ENCODE peak calls at places on chromosomes 5 and 9, in five cellular contexts. One of them, this sample, is unnamed.

GRCh38 chr9:16282216-16282615 is 588.3 kb downstream of the BNC2 start:
- DNase-seq in HCT116: no peak
- DNase-seq in K562: no peak
- DNase-seq in HepG2: no peak
- DNase-seq in GM12878: no peak
- DNase-seq in this sample: no peak

GRCh38 chr5:126015244-126016054 is 407.8 kb upstream of the GRAMD2B start:
- DNase-seq in HCT116: no peak
- DNase-seq in K562: no peak
- DNase-seq in HepG2: no peak
- DNase-seq in GM12878: no peak
- DNase-seq in this sample: no peak

GRCh38 chr9:118230319-118230718 is 526.1 kb downstream of the TLR4 start:
- DNase-seq in HCT116: no peak
- DNase-seq in K562: no peak
- DNase-seq in HepG2: no peak
- DNase-seq in GM12878: no peak
- DNase-seq in this sample: no peak

GRCh38 chr5:99763021-99763814 is 772.0 kb upstream of the FAM174A start:
- DNase-seq in HCT116: no peak
- DNase-seq in K562: no peak
- DNase-seq in HepG2: no peak
- DNase-seq in GM12878: no peak
- DNase-seq in this sample: no peak

GRCh38 chr5:134275822-134276221 is 49.9 kb upstream of the PPP2CA start:
- DNase-seq in HCT116: no peak
- DNase-seq in K562: no peak
- DNase-seq in HepG2: no peak
- DNase-seq in GM12878: peak; percentile 37
- DNase-seq in this sample: no peak

GRCh38 chr9:87336914-87337333 is 160.7 kb upstream of the DAPK1 start:
- DNase-seq in HCT116: peak; percentile 54
- DNase-seq in K562: peak; percentile 46
- DNase-seq in HepG2: peak; percentile 75
- DNase-seq in GM12878: peak; percentile 13
- DNase-seq in this sample: no peak

GRCh38 chr9:2506310-2506709 is 115.3 kb upstream of the VLDLR start:
- DNase-seq in HCT116: no peak
- DNase-seq in K562: no peak
- DNase-seq in HepG2: no peak
- DNase-seq in GM12878: no peak
- DNase-seq in this sample: no peak

GRCh38 chr5:8557728-8558127 is 688.8 kb downstream of the MTRR start:
- DNase-seq in HCT116: no peak
- DNase-seq in K562: no peak
- DNase-seq in HepG2: no peak
- DNase-seq in GM12878: no peak
- DNase-seq in this sample: no peak

GRCh38 chr9:34570422-34571179 is 18.9 kb downstream of the CNTFR start:
- DNase-seq in HCT116: no peak
- DNase-seq in K562: no peak
- DNase-seq in HepG2: no peak
- DNase-seq in GM12878: no peak
- DNase-seq in this sample: no peak

GRCh38 chr5:30099634-30100033 is 1093.9 kb upstream of the CDH6 start:
- DNase-seq in HCT116: no peak
- DNase-seq in K562: no peak
- DNase-seq in HepG2: no peak
- DNase-seq in GM12878: no peak
- DNase-seq in this sample: no peak

GRCh38 chr5:148412124-148412523 is 28.4 kb downstream of the FBXO38 start:
- DNase-seq in HCT116: no peak
- DNase-seq in K562: no peak
- DNase-seq in HepG2: no peak
- DNase-seq in GM12878: no peak
- DNase-seq in this sample: no peak

GRCh38 chr5:135273212-135273611 is 125.8 kb downstream of the MACROH2A1 start:
- DNase-seq in HCT116: no peak
- DNase-seq in K562: no peak
- DNase-seq in HepG2: no peak
- DNase-seq in GM12878: no peak
- DNase-seq in this sample: no peak

GRCh38 chr9:22469928-22470544 is 23.4 kb downstream of the DMRTA1 start:
- DNase-seq in HCT116: peak; percentile 26
- DNase-seq in K562: no peak
- DNase-seq in HepG2: peak; percentile 24
- DNase-seq in GM12878: peak; percentile 3
- DNase-seq in this sample: peak; percentile 48

GRCh38 chr9:114738581-114739316 is 56.8 kb upstream of the TEX48 start:
- DNase-seq in HCT116: peak; percentile 63
- DNase-seq in K562: peak; percentile 75
- DNase-seq in HepG2: peak; percentile 46
- DNase-seq in GM12878: peak; percentile 24
- DNase-seq in this sample: peak; percentile 46

GRCh38 chr5:8462565-8462964 is 593.6 kb downstream of the MTRR start:
- DNase-seq in HCT116: no peak
- DNase-seq in K562: no peak
- DNase-seq in HepG2: no peak
- DNase-seq in GM12878: no peak
- DNase-seq in this sample: no peak

GRCh38 chr9:2403701-2404100 is 217.9 kb upstream of the VLDLR start:
- DNase-seq in HCT116: no peak
- DNase-seq in K562: no peak
- DNase-seq in HepG2: no peak
- DNase-seq in GM12878: no peak
- DNase-seq in this sample: no peak

GRCh38 chr9:134187110-134187531 is 22.8 kb upstream of the RNU6ATAC start:
- DNase-seq in HCT116: no peak
- DNase-seq in K562: peak; percentile 35
- DNase-seq in HepG2: no peak
- DNase-seq in GM12878: no peak
- DNase-seq in this sample: no peak

GRCh38 chr5:35963381-35963843 is 25.0 kb upstream of the CAPSL start:
- DNase-seq in HCT116: no peak
- DNase-seq in K562: peak; percentile 58
- DNase-seq in HepG2: no peak
- DNase-seq in GM12878: no peak
- DNase-seq in this sample: peak; percentile 75

GRCh38 chr5:144040615-144041394 is 129.7 kb downstream of the YIPF5 start:
- DNase-seq in HCT116: no peak
- DNase-seq in K562: no peak
- DNase-seq in HepG2: no peak
- DNase-seq in GM12878: no peak
- DNase-seq in this sample: no peak

GRCh38 chr9:14441976-14442651 is 128.2 kb upstream of the NFIB start:
- DNase-seq in HCT116: peak; percentile 72
- DNase-seq in K562: peak; percentile 43
- DNase-seq in HepG2: peak; percentile 69
- DNase-seq in GM12878: no peak
- DNase-seq in this sample: no peak

GRCh38 chr9:75083188-75083976 is 4.6 kb downstream of the NMRK1 start:
- DNase-seq in HCT116: no peak
- DNase-seq in K562: peak; percentile 20
- DNase-seq in HepG2: peak; percentile 74
- DNase-seq in GM12878: no peak
- DNase-seq in this sample: no peak

GRCh38 chr5:36623832-36624231 is 17.4 kb downstream of the SLC1A3 start:
- DNase-seq in HCT116: no peak
- DNase-seq in K562: no peak
- DNase-seq in HepG2: no peak
- DNase-seq in GM12878: no peak
- DNase-seq in this sample: no peak

GRCh38 chr9:133767008-133767407 is 28.9 kb upstream of the SARDH start:
- DNase-seq in HCT116: no peak
- DNase-seq in K562: no peak
- DNase-seq in HepG2: no peak
- DNase-seq in GM12878: no peak
- DNase-seq in this sample: no peak

GRCh38 chr5:142307491-142307890 is 17.3 kb downstream of the SPRY4 start:
- DNase-seq in HCT116: no peak
- DNase-seq in K562: no peak
- DNase-seq in HepG2: no peak
- DNase-seq in GM12878: no peak
- DNase-seq in this sample: no peak

GRCh38 chr5:54159153-54159836 is 151.1 kb downstream of the ARL15 start:
- DNase-seq in HCT116: no peak
- DNase-seq in K562: peak; percentile 18
- DNase-seq in HepG2: peak; percentile 7
- DNase-seq in GM12878: no peak
- DNase-seq in this sample: no peak

GRCh38 chr9:89674667-89675402 is 70.0 kb downstream of the GADD45G start:
- DNase-seq in HCT116: no peak
- DNase-seq in K562: no peak
- DNase-seq in HepG2: no peak
- DNase-seq in GM12878: no peak
- DNase-seq in this sample: no peak

GRCh38 chr9:105760053-105760452 is 65.7 kb downstream of the TMEM38B start:
- DNase-seq in HCT116: peak; percentile 6
- DNase-seq in K562: no peak
- DNase-seq in HepG2: no peak
- DNase-seq in GM12878: no peak
- DNase-seq in this sample: no peak

GRCh38 chr5:91281409-91281808 is 101.7 kb downstream of the ARRDC3 start:
- DNase-seq in HCT116: peak; percentile 34
- DNase-seq in K562: no peak
- DNase-seq in HepG2: no peak
- DNase-seq in GM12878: no peak
- DNase-seq in this sample: no peak

GRCh38 chr9:124029617-124030016 is 18.0 kb downstream of the LHX2 start:
- DNase-seq in HCT116: no peak
- DNase-seq in K562: no peak
- DNase-seq in HepG2: no peak
- DNase-seq in GM12878: no peak
- DNase-seq in this sample: no peak

GRCh38 chr9:124030969-124031451 is 19.4 kb downstream of the LHX2 start:
- DNase-seq in HCT116: no peak
- DNase-seq in K562: no peak
- DNase-seq in HepG2: no peak
- DNase-seq in GM12878: peak; percentile 76
- DNase-seq in this sample: no peak

GRCh38 chr9:124033967-124034366 is 22.4 kb downstream of the LHX2 start:
- DNase-seq in HCT116: no peak
- DNase-seq in K562: no peak
- DNase-seq in HepG2: no peak
- DNase-seq in GM12878: no peak
- DNase-seq in this sample: no peak

GRCh38 chr9:124033348-124033747 is 21.8 kb downstream of the LHX2 start:
- DNase-seq in HCT116: no peak
- DNase-seq in K562: no peak
- DNase-seq in HepG2: no peak
- DNase-seq in GM12878: no peak
- DNase-seq in this sample: no peak

DNA sequence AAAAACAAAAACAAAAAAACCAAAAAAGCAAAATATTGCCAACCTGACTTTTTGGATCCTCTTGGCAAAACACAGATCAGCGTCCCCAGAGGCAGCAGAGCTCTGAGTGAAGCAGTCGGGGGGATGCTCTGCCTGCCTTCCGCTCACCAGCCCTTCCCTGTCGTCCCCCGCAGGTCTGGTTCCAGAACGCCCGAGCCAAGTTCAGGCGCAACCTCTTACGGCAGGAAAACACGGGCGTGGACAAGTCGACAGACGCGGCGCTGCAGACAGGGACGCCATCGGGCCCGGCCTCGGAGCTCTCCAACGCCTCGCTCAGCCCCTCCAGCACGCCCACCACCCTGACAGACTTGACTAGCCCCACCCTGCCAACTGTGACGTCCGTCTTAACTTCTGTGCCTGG is 20.7 kb downstream of the LHX2 start:
- DNase-seq in HCT116: no peak
- DNase-seq in K562: no peak
- DNase-seq in HepG2: no peak
- DNase-seq in GM12878: no peak
- DNase-seq in this sample: no peak
- TF ChIP-seq EZH2 in HCT116: no peak
- TF ChIP-seq EZH2 in K562: no peak
- TF ChIP-seq EZH2 in HepG2: peak; percentile 85
- TF ChIP-seq EZH2 in GM12878: no peak
- TF ChIP-seq EZH2 in this sample: peak; percentile 37

DNA sequence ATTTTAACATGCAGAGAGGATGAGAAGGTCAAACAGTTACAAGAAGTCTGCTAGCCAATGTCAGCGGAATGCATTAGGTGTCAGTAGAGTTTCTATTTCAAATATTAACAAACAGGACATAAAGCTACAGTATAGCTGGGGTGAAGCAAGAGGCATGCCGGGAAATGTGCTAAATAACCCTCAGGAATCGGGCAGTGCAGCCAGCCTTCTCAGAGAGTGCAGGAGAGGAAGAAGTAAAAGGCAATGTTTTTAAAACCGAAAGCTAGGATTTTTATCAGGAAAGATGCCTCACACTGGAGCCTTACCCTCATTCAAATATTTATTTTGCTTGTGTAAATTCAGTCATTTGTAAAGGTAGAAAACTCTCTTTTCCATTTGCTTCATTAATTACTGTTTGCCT is 59.1 kb upstream of the SH3GL2 start:
- DNase-seq in HCT116: no peak
- DNase-seq in K562: no peak
- DNase-seq in HepG2: no peak
- DNase-seq in GM12878: no peak
- DNase-seq in this sample: no peak
- TF ChIP-seq SRF in HCT116: no peak
- TF ChIP-seq SRF in K562: no peak
- TF ChIP-seq SRF in HepG2: no peak
- TF ChIP-seq SRF in GM12878: no peak
- TF ChIP-seq SRF in this sample: no peak

DNA sequence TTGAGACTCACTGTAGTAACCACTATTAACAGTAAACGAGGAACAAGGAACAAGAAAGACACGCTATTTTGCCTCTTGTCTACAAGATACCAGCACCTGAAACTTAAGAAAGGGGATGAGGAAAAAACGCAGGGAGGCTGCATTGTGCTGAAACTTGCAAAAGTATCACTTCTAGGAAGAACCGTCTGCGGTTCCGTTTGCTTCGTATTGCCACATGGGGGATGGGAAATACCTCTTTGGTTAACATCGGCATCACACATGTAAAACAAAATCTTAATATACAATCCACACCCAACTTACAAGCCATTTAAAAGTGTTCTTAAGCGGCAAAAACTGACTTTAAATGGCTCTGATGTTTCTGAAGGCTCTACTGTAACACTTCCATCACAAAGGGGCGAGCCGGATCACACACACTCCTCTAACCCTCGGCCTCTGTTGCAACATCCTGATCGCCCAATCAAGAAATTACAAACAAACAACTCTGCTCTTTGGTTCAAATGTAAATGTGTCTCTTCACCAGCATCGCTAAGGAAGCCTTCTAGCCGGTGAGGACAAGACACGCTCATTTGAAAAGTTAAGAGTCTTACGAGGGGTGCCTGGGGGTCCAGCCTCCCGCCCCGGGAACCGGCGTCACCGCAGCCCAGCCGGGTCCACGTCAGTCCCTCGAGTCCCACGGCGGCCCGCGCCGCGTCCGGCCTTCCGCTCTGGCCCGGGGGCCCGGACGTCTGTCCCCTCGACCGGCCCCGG is 621 bp downstream of the SEC16A start:
- DNase-seq in HCT116: no peak
- DNase-seq in K562: no peak
- DNase-seq in HepG2: no peak
- DNase-seq in GM12878: no peak
- DNase-seq in this sample: no peak
- TF ChIP-seq YY1 in HCT116: no peak
- TF ChIP-seq YY1 in K562: no peak
- TF ChIP-seq YY1 in HepG2: no peak
- TF ChIP-seq YY1 in GM12878: no peak
- TF ChIP-seq YY1 in this sample: no peak

GRCh38 chr5:172630961-172631360 is 10.1 kb upstream of the NEURL1B start:
- DNase-seq in HCT116: no peak
- DNase-seq in K562: no peak
- DNase-seq in HepG2: no peak
- DNase-seq in GM12878: no peak
- DNase-seq in this sample: no peak
- TF ChIP-seq EZH2 in HCT116: no peak
- TF ChIP-seq EZH2 in K562: no peak
- TF ChIP-seq EZH2 in HepG2: no peak
- TF ChIP-seq EZH2 in GM12878: no peak
- TF ChIP-seq EZH2 in this sample: no peak

This sample was measured in H1.